ENCODE peak calls at places on chromosomes 5 and 9, in eight cellular contexts. I is GM06990, A is endothelial cell, L is H1, O is mucosa of descending colon, B is GM23338, Y is endothelial cell of umbilical vein, N is sigmoid colon. X is an unnamed sample.

GRCh38 chr5:127012933-127013332 is 17.4 kb downstream of the MARCHF3 start:
- DNase-seq in I (no peak), A (no peak), L (no peak), O (no peak), B (no peak), Y (peak), N (no peak), X (no peak)

GRCh38 chr9:121529237-121529987 is 29.8 kb upstream of the GGTA1 start:
- DNase-seq in I (no peak), A (no peak), L (no peak), O (peak), B (no peak), Y (peak), N (peak), X (no peak)

GRCh38 chr5:43039468-43040286 is 442 bp downstream of the ANXA2R start:
- DNase-seq in I (peak), A (peak), L (no peak), O (peak), B (peak), Y (peak), N (peak), X (peak)

GRCh38 chr9:1837453-1838084 is 177.6 kb upstream of the SMARCA2 start:
- DNase-seq in I (peak), A (peak), L (peak), O (peak), B (peak), Y (no peak), N (no peak), X (peak)

GRCh38 chr5:137731201-137731600 is 4.7 kb downstream of the KLHL3 start:
- DNase-seq in I (no peak), A (no peak), L (no peak), O (no peak), B (no peak), Y (no peak), N (no peak), X (no peak)

GRCh38 chr5:132751444-132751843 is 4.2 kb downstream of the CCNI2 start:
- DNase-seq in I (peak), A (no peak), L (no peak), O (no peak), B (no peak), Y (no peak), N (peak), X (peak)

GRCh38 chr9:131812116-131812790 is 72.4 kb upstream of the RAPGEF1 start:
- DNase-seq in I (no peak), A (no peak), L (no peak), O (no peak), B (no peak), Y (no peak), N (no peak), X (no peak)

GRCh38 chr5:127072861-127073846 is at the start of gene C5orf63:
- DNase-seq in I (peak), A (peak), L (no peak), O (peak), B (peak), Y (peak), N (peak), X (peak)

GRCh38 chr5:80168388-80169028 is 87.3 kb downstream of the SERINC5 start:
- DNase-seq in I (no peak), A (peak), L (no peak), O (no peak), B (no peak), Y (no peak), N (no peak), X (no peak)

GRCh38 chr5:44402084-44402483 is 12.9 kb upstream of the FGF10 start:
- DNase-seq in I (no peak), A (no peak), L (no peak), O (no peak), B (no peak), Y (no peak), N (no peak), X (no peak)

GRCh38 chr5:44396312-44396711 is 7.1 kb upstream of the FGF10 start:
- DNase-seq in I (no peak), A (no peak), L (no peak), O (no peak), B (no peak), Y (no peak), N (no peak), X (no peak)

GRCh38 chr5:44401611-44402010 is 12.4 kb upstream of the FGF10 start:
- DNase-seq in I (no peak), A (no peak), L (no peak), O (no peak), B (no peak), Y (no peak), N (no peak), X (no peak)

DNA sequence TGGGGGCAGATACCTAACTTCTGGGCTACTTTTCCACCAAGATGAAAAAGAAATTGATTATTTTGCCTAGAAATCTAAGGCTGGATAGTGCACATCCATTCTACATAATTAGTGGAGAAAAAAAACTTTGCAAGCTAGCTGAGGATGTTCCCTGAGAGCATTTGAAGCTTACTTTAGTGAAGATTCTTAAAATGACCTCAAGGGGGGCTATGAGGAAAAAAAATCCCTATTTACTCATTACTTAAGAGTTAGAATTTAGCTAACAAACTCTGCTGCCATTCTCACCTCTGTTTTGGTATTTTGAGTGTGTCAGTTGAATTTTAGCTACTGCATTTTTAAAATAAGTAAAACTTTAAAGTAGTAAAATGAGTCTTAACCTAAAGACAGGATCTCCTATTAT is 9.2 kb upstream of the FGF10 start:
- DNase-seq in I (no peak), A (no peak), L (no peak), O (no peak), B (peak), Y (no peak), N (no peak), X (no peak)
- TF ChIP-seq CTCF in I (no peak), A (no peak), L (no peak), O (no peak), B (peak), Y (no peak), N (no peak), X (no peak)

GRCh38 chr9:16267336-16268036 is 603.0 kb downstream of the BNC2 start:
- DNase-seq in I (no peak), A (no peak), L (no peak), O (peak), B (no peak), Y (peak), N (no peak), X (no peak)

GRCh38 chr9:16265671-16266070 is 604.8 kb downstream of the BNC2 start:
- DNase-seq in I (no peak), A (no peak), L (no peak), O (no peak), B (no peak), Y (no peak), N (no peak), X (no peak)

GRCh38 chr9:16268037-16269010 is 602.1 kb downstream of the BNC2 start:
- DNase-seq in I (no peak), A (no peak), L (no peak), O (no peak), B (no peak), Y (no peak), N (no peak), X (no peak)

GRCh38 chr9:16262467-16263261 is 607.8 kb downstream of the BNC2 start:
- DNase-seq in I (no peak), A (no peak), L (no peak), O (no peak), B (no peak), Y (peak), N (no peak), X (no peak)

GRCh38 chr9:16266648-16267276 is 603.7 kb downstream of the BNC2 start:
- DNase-seq in I (no peak), A (peak), L (no peak), O (peak), B (peak), Y (no peak), N (no peak), X (no peak)
- TF ChIP-seq CTCF in I (peak), A (peak), L (peak), O (no peak), B (peak), Y (peak), N (no peak), X (peak)

DNA sequence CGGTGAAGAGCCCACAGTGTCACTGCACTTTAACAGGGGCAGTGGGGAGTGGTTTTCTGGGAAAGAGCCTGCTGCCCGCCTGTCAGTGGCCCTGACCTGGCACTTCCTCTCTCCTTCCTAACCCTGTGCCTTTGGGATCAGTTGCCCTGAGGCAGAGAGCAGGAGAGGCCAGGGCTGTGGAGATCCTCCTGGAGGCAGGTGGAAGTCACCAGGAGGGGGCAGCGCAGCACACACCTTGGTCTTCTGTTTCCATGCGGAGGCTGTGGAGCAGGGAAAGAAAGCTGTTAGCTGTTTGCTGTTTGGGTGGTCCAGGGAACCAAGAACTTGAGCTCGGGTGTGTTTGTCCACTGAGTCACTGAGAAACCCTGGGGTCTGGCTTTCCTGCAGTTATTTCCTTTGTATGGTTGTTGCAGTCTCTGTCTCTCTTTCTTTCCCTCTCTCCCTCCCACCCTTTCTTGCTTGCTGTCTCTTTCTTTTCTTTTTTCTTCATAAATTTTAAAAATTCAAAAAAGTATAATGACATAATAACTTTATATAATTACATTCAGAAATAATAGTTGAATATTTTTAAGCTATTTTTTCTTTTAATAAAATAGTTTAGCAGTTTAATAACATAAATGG is 28.1 kb downstream of the NTRK2 start:
- DNase-seq in I (peak), A (peak), L (peak), O (peak), B (peak), Y (peak), N (no peak), X (peak)
- TF ChIP-seq CTCF in I (peak), A (peak), L (peak), O (peak), B (peak), Y (peak), N (no peak), X (peak)

DNA sequence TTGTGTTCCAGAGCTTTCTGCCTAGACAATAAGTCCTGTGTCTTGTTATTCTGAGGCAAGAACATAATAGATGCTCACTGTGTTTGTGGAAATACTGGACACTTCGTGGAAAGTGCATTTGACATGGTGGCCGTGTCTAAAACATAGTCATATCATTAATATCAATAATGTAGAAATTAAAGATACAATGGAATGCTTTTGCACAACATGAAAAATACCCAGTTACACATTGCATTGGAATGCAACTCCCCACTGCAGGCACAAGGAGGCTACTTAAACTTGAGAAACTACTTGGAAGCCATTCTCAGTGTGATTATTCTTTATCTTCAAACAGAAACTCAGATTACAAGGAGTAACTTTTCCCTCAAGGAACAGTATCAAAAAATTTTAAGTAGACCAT is 145.3 kb upstream of the ZNF462 start:
- DNase-seq in I (no peak), A (no peak), L (no peak), O (peak), B (peak), Y (peak), N (no peak), X (no peak)
- TF ChIP-seq CTCF in I (no peak), A (no peak), L (no peak), O (no peak), B (peak), Y (no peak), N (no peak), X (no peak)

X was measured in GM20000.